ENCODE peak calls at places on chromosomes 12 and 14, in four cellular contexts. E is HepG2, Z is K562, O is SK-N-SH. N is an unnamed sample.

GRCh38 chr14:103854017-103854808 is 6.8 kb upstream of the PPP1R13B start:
- DNase-seq in E (no peak), O (no peak), Z (no peak), N (no peak)

GRCh38 chr14:33467967-33468366 is 482.9 kb downstream of the EGLN3 start:
- DNase-seq in E (no peak), O (no peak), Z (no peak), N (no peak)

GRCh38 chr12:58925733-58926113 is 5.4 kb upstream of the LRIG3 start:
- DNase-seq in E (no peak), Z (no peak), O (no peak), N (no peak)

GRCh38 chr14:33987565-33988080 is 36.7 kb upstream of the EGLN3 start:
- DNase-seq in E (peak; percentile 79), Z (no peak), O (no peak), N (no peak)

GRCh38 chr12:20463920-20464524 is 95.7 kb downstream of the PDE3A start:
- DNase-seq in E (peak; percentile 13), Z (no peak), O (peak; percentile 10), N (no peak)

GRCh38 chr12:49092816-49093406 is 1.7 kb downstream of the DHH start:
- DNase-seq in O (no peak), Z (peak; percentile 18), E (no peak), N (no peak)

GRCh38 chr14:101121399-101122113 is 218.0 kb upstream of the RTL1 start:
- DNase-seq in E (no peak), O (peak; percentile 23), Z (no peak), N (no peak)

GRCh38 chr14:96162265-96162664 is 42.4 kb upstream of the BDKRB2 start:
- DNase-seq in E (no peak), Z (no peak), O (no peak), N (no peak)

GRCh38 chr14:75885829-75886228 is 96.0 kb downstream of the TGFB3 start:
- DNase-seq in O (no peak), Z (no peak), E (no peak), N (no peak)

GRCh38 chr12:71581206-71581605 is 82.4 kb downstream of the ZFC3H1 start:
- DNase-seq in Z (no peak), E (no peak), O (no peak), N (no peak)

GRCh38 chr12:7460375-7461259 is 16.7 kb upstream of the CD163L1 start:
- DNase-seq in Z (peak; percentile 56), E (peak; percentile 46), O (peak; percentile 34), N (peak; percentile 34)

GRCh38 chr14:72045271-72045670 is 113.0 kb downstream of the RGS6 start:
- DNase-seq in Z (no peak), E (no peak), O (no peak), N (no peak)

GRCh38 chr14:102471921-102472814 is 37.4 kb downstream of the ANKRD9 start:
- DNase-seq in O (no peak), Z (no peak), E (no peak), N (no peak)

GRCh38 chr12:1584326-1584725 is 10.1 kb downstream of the FBXL14 start:
- DNase-seq in E (no peak), Z (no peak), O (no peak), N (no peak)

GRCh38 chr14:75278422-75279152 is at the start of gene FOS:
- DNase-seq in E (peak; percentile 89), O (peak; percentile 98), Z (peak; percentile 93), N (peak; percentile 92)

GRCh38 chr12:112946236-112947000 is 8.1 kb downstream of the OAS3 start:
- DNase-seq in E (no peak), Z (no peak), O (no peak), N (no peak)

GRCh38 chr12:64669270-64669842 is 59.1 kb downstream of the RASSF3 start:
- DNase-seq in Z (peak; percentile 37), O (peak; percentile 47), E (peak; percentile 49), N (no peak)

GRCh38 chr12:21456291-21456780 is 18.9 kb downstream of the PYROXD1 start:
- DNase-seq in Z (no peak), O (no peak), E (no peak), N (no peak)

GRCh38 chr12:6062427-6063378 is 61.8 kb downstream of the VWF start:
- DNase-seq in O (peak; percentile 91), Z (peak; percentile 71), E (peak; percentile 24), N (no peak)

GRCh38 chr12:132543298-132544172 is 53.6 kb downstream of the FBRSL1 start:
- DNase-seq in E (no peak), Z (no peak), O (no peak), N (no peak)

GRCh38 chr14:52069617-52070431 is 965 bp upstream of the NID2 start:
- DNase-seq in O (no peak), E (no peak), Z (no peak), N (no peak)

GRCh38 chr14:104576607-104577332 is 2.8 kb upstream of the C14orf180 start:
- DNase-seq in E (peak; percentile 25), O (no peak), Z (no peak), N (no peak)

GRCh38 chr12:91574391-91574790 is 391.8 kb upstream of the DCN start:
- DNase-seq in Z (no peak), E (no peak), O (no peak), N (no peak)

GRCh38 chr12:110270125-110270962 is 10.7 kb upstream of the ATP2A2 start:
- DNase-seq in O (peak; percentile 64), Z (peak; percentile 81), E (peak; percentile 95), N (no peak)

GRCh38 chr14:93708800-93709199 is 79.5 kb downstream of the PRIMA1 start:
- DNase-seq in E (no peak), Z (no peak), O (no peak), N (no peak)

GRCh38 chr12:89051065-89051677 is 301.1 kb downstream of the DUSP6 start:
- DNase-seq in Z (peak; percentile 30), O (peak; percentile 61), E (peak; percentile 38), N (peak; percentile 70)

GRCh38 chr14:91897121-91897701 is 29.9 kb upstream of the TC2N start:
- DNase-seq in O (no peak), Z (no peak), E (no peak), N (no peak)

GRCh38 chr12:68189766-68190700 is 30.5 kb upstream of the IFNG start:
- DNase-seq in E (no peak), Z (no peak), O (no peak), N (peak; percentile 13)

GRCh38 chr12:3145546-3146310 is 68.5 kb downstream of the TSPAN9 start:
- DNase-seq in O (no peak), E (no peak), Z (no peak), N (no peak)

GRCh38 chr12:51818567-51819300 is 29.8 kb downstream of the FIGNL2 start:
- DNase-seq in O (no peak), E (no peak), Z (no peak), N (no peak)

GRCh38 chr12:45205165-45205825 is 10.6 kb upstream of the ANO6 start:
- DNase-seq in E (no peak), O (no peak), Z (no peak), N (no peak)

GRCh38 chr12:121144416-121144914 is 11.8 kb downstream of the P2RX7 start:
- DNase-seq in E (no peak), Z (no peak), O (no peak), N (no peak)

GRCh38 chr12:109389146-109389545 is 41.4 kb downstream of the MYO1H start:
- DNase-seq in E (peak; percentile 16), O (peak; percentile 7), Z (peak; percentile 66), N (no peak)

GRCh38 chr12:52439420-52439819 is 5.2 kb upstream of the KRT75 start:
- DNase-seq in O (no peak), E (no peak), Z (no peak), N (no peak)

GRCh38 chr12:55051197-55051920 is 31.6 kb downstream of the NEUROD4 start:
- DNase-seq in O (no peak), E (no peak), Z (no peak), N (no peak)

GRCh38 chr14:61111145-61112130 is 130.4 kb downstream of the SLC38A6 start:
- DNase-seq in Z (no peak), O (no peak), E (no peak), N (no peak)

DNA sequence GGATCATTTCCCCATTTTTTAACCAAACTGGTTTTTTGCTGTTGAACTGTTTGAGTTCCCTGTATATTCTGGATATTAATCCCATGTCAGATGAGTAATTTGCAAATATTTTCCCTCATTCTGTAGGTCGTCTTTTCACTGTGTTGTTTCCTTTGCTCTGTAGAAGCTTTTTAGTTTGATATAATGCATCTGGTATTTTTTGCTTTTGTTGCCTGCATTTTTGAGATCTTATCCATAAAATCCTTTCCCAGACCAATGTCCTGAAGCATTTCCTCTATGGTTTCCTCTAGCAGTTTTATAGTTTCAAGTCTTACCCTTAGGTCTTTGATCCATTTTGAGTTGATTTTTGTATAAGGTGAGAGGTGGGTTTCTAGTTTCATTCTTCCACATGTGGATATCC is 71.3 kb downstream of the LRP6 start:
- DNase-seq in E (no peak), Z (no peak), O (no peak), N (no peak)
- TF ChIP-seq SIN3A in E (no peak), Z (no peak), O (no peak), N (no peak)

GRCh38 chr12:130944878-130945277 is 8.8 kb upstream of the ADGRD1 start:
- DNase-seq in Z (no peak), O (no peak), E (no peak), N (no peak)
- TF ChIP-seq ZBTB33 in Z (no peak), O (no peak), E (no peak), N (no peak)

DNA sequence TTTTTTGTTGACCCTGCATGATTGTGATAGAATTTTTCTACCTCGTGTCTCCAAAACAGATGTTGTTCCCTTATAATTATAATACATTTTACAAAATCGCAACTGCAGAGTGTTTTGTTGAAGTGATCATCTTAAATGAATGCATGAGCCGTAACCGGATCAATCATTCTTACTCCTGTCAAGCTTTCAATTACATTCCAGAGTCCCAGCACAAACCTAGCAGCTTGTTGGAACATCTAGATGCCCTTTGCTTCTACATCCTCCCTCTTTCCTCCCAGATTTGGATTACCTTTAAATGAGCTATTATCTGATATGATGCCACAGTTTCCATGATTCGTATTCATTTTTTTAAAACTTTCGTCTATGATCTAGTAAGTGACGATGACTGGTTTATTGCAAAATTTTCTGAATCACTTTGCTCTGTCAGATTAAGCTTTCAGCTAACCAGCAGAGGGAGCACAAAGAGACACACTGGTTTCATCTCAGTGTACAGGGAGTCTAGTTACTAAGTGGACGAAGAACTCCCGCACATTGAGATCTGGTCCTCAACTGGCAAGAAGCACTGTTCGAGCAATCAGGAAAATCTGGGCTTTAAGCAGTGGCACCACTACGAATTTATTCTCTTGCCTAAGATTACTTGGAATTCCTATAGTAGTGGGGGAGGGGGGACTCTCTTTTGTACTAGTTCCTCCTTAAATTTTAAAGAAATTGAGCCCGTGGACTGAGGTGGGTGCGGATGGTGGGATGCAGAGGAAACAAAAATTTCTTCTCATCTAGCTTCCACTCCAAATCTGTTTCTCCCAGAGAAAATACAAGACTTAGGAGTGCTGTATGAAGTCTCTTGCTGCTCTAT is 40.9 kb downstream of the TSHR start:
- DNase-seq in Z (peak; percentile 59), E (peak; percentile 66), O (peak; percentile 50), N (peak; percentile 66)
- TF ChIP-seq ELF1 in Z (no peak), E (no peak), O (no peak), N (no peak)

GRCh38 chr12:87020071-87020470 is 763.9 kb upstream of the MGAT4C start:
- DNase-seq in O (no peak), Z (no peak), E (no peak), N (no peak)

GRCh38 chr12:87021400-87021799 is 765.2 kb upstream of the MGAT4C start:
- DNase-seq in Z (no peak), E (no peak), O (no peak), N (no peak)

GRCh38 chr12:87025976-87026375 is 769.8 kb upstream of the MGAT4C start:
- DNase-seq in E (no peak), O (no peak), Z (no peak), N (no peak)
- TF ChIP-seq SIN3A in E (no peak), O (no peak), Z (no peak), N (no peak)